ENCODE peak calls at places on chromosomes 4 and X, in five cellular contexts. One of them, this sample, is unnamed.

GRCh38 chr4:137370206-137370633 is 162.1 kb downstream of the PCDH18 start:
- DNase-seq in psoas muscle: no peak
- DNase-seq in body of pancreas: no peak
- DNase-seq in K562: no peak
- DNase-seq in adipocyte: peak; percentile 49
- DNase-seq in this sample: no peak

GRCh38 chr4:144582105-144582850 is 63.7 kb upstream of the HHIP start:
- DNase-seq in body of pancreas: no peak
- DNase-seq in psoas muscle: no peak
- DNase-seq in K562: no peak
- DNase-seq in adipocyte: peak; percentile 28
- DNase-seq in this sample: no peak

GRCh38 chrX:290476-291166 is 9.4 kb downstream of the PLCXD1 start:
- DNase-seq in body of pancreas: peak; percentile 8
- DNase-seq in adipocyte: no peak
- DNase-seq in K562: no peak
- DNase-seq in psoas muscle: no peak
- DNase-seq in this sample: no peak

GRCh38 chr4:186068581-186069402 is at the start of gene TLR3:
- DNase-seq in psoas muscle: no peak
- DNase-seq in K562: no peak
- DNase-seq in body of pancreas: peak; percentile 22
- DNase-seq in adipocyte: peak; percentile 79
- DNase-seq in this sample: no peak

GRCh38 chr4:136400829-136401228 is 1131.5 kb downstream of the PCDH18 start:
- DNase-seq in adipocyte: no peak
- DNase-seq in K562: no peak
- DNase-seq in psoas muscle: no peak
- DNase-seq in body of pancreas: no peak
- DNase-seq in this sample: no peak

GRCh38 chrX:74015379-74016019 is 288.5 kb upstream of the ZCCHC13 start:
- DNase-seq in psoas muscle: peak; percentile 61
- DNase-seq in body of pancreas: peak; percentile 55
- DNase-seq in adipocyte: peak; percentile 86
- DNase-seq in K562: peak; percentile 53
- DNase-seq in this sample: peak; percentile 72

GRCh38 chr4:26308573-26308972 is 12.2 kb upstream of the RBPJ start:
- DNase-seq in body of pancreas: no peak
- DNase-seq in psoas muscle: no peak
- DNase-seq in K562: no peak
- DNase-seq in adipocyte: no peak
- DNase-seq in this sample: no peak

GRCh38 chrX:131399692-131400428 is 110.8 kb upstream of the IGSF1 start:
- DNase-seq in psoas muscle: no peak
- DNase-seq in adipocyte: no peak
- DNase-seq in K562: no peak
- DNase-seq in body of pancreas: no peak
- DNase-seq in this sample: no peak

GRCh38 chr4:39825741-39826231 is 127.8 kb downstream of the UBE2K start:
- DNase-seq in K562: no peak
- DNase-seq in body of pancreas: no peak
- DNase-seq in psoas muscle: no peak
- DNase-seq in adipocyte: peak; percentile 45
- DNase-seq in this sample: peak; percentile 40

DNA sequence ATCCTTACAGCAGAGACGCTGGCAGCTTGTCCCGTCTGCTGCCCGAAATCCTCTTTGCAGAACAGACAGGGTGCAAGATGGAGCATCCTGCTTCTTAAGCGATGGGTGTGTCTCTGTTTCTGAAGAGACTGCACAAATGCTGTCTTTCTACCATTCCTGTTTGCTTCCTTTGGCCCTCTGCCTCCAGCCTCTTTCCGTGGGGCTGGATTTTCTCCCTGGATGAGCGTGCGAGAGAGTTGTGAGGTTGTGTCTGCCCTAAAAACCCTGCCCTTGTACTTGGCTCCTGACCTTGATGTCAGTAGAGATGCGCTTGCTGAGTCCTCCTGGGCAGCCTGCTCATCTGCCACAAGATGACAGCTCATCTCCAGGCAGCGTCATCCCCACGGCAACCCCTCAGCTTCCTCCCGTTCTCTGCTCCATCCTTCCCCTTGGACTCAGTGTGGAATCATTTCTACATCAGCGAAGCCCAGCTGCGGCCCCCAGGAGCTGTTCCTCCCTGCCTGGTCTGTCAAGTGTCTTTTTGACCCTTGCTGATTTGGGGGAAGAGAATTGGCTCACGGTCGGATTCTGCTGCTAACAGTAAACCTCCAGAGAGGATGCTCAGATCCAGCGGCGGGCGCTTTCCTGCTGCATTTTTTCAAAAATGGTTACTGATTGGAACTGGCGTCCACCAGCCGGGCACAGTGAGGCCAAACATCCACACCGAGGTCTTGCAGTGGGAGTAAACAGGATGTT is 246.2 kb downstream of the ASMT start:
- DNase-seq in body of pancreas: no peak
- DNase-seq in adipocyte: no peak
- DNase-seq in psoas muscle: no peak
- DNase-seq in K562: no peak
- DNase-seq in this sample: no peak
- H3K9me3 ChIP-seq in body of pancreas: no peaks in the 10 kb centered on the region
- H3K9me3 ChIP-seq in adipocyte: no peaks in the 10 kb centered on the region
- H3K9me3 ChIP-seq in psoas muscle: no peaks in the 10 kb centered on the region
- H3K9me3 ChIP-seq in K562: no peaks in the 10 kb centered on the region
- H3K9me3 ChIP-seq in this sample: no peaks in the 10 kb centered on the region

DNA sequence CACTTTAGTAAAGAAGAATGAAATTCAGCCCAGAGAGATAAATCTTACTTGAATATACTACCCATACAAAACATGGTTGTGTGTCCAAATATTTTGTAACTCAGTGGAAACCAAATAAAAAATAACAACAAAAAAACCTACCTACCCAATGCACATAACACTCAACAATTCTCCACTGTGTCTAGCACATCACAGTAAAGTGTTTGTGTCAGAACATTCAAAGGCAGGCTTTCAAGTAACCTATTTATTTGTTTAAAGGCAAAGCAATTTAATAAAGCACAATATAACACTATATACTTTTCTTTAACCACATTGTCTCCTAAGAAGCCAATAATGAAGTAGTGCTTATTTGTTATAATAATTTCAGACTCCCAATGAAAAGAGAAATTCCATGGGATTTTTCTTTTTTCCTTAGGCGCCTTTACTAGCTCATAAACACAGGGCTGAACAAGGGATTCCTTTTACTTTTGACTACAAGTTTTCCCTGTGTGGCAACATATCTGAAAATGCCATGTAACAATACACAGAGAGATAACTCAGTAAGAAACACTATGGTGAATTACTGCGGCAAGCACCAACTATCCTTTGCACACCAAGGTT is 13.7 kb downstream of the RASGEF1B start:
- DNase-seq in body of pancreas: no peak
- DNase-seq in adipocyte: no peak
- DNase-seq in psoas muscle: no peak
- DNase-seq in K562: no peak
- DNase-seq in this sample: no peak
- H3K36me3 ChIP-seq in body of pancreas: no peaks in the 10 kb centered on the region
- H3K36me3 ChIP-seq in adipocyte: peaks cover 9% of the 10 kb centered on the region
- H3K36me3 ChIP-seq in psoas muscle: no peaks in the 10 kb centered on the region
- H3K36me3 ChIP-seq in K562: no peaks in the 10 kb centered on the region
- H3K36me3 ChIP-seq in this sample: no peaks in the 10 kb centered on the region

GRCh38 chr4:107778784-107779530 is 45.8 kb upstream of the SGMS2 start:
- DNase-seq in K562: no peak
- DNase-seq in adipocyte: no peak
- DNase-seq in psoas muscle: no peak
- DNase-seq in body of pancreas: no peak
- DNase-seq in this sample: no peak

GRCh38 chr4:107780665-107781064 is 44.1 kb upstream of the SGMS2 start:
- DNase-seq in psoas muscle: no peak
- DNase-seq in adipocyte: no peak
- DNase-seq in body of pancreas: no peak
- DNase-seq in K562: no peak
- DNase-seq in this sample: no peak

GRCh38 chr4:107777890-107778289 is 46.8 kb upstream of the SGMS2 start:
- DNase-seq in psoas muscle: no peak
- DNase-seq in K562: no peak
- DNase-seq in body of pancreas: no peak
- DNase-seq in adipocyte: no peak
- DNase-seq in this sample: no peak

GRCh38 chr4:107774681-107775080 is 50.1 kb upstream of the SGMS2 start:
- DNase-seq in adipocyte: peak; percentile 30
- DNase-seq in body of pancreas: no peak
- DNase-seq in psoas muscle: no peak
- DNase-seq in K562: no peak
- DNase-seq in this sample: no peak
- H3K9me3 ChIP-seq in adipocyte: no peaks in the 10 kb centered on the region
- H3K9me3 ChIP-seq in body of pancreas: no peaks in the 10 kb centered on the region
- H3K9me3 ChIP-seq in psoas muscle: no peaks in the 10 kb centered on the region
- H3K9me3 ChIP-seq in K562: no peaks in the 10 kb centered on the region
- H3K9me3 ChIP-seq in this sample: no peaks in the 10 kb centered on the region

DNA sequence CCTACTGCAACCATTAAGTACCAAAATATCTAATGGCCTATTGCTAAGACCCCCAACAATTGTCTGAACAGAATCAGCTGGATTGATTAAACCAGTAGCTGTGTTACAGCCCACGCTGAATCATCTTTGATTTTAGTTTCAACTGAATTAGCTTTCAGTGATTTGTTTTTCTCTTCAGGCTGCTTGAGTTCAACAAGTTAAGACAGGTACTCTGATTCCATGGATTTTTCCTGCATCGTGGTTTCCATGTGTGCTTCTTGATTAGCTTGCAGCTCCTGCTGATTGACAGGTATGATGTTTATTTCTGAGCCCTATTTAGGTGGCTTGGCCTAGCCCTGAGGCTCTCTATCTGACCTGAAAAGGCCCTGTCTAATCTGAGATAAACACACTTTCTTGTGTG is 91.3 kb downstream of the GUCY2F start:
- DNase-seq in body of pancreas: no peak
- DNase-seq in adipocyte: no peak
- DNase-seq in K562: no peak
- DNase-seq in psoas muscle: no peak
- DNase-seq in this sample: no peak
- H3K36me3 ChIP-seq in body of pancreas: no peaks in the 10 kb centered on the region
- H3K36me3 ChIP-seq in adipocyte: no peaks in the 10 kb centered on the region
- H3K36me3 ChIP-seq in K562: no peaks in the 10 kb centered on the region
- H3K36me3 ChIP-seq in psoas muscle: no peaks in the 10 kb centered on the region
- H3K36me3 ChIP-seq in this sample: no peaks in the 10 kb centered on the region

GRCh38 chr4:3630136-3630933 is 98.1 kb upstream of the LRPAP1 start:
- DNase-seq in adipocyte: no peak
- DNase-seq in K562: no peak
- DNase-seq in psoas muscle: no peak
- DNase-seq in body of pancreas: no peak
- DNase-seq in this sample: no peak

GRCh38 chr4:3629665-3630064 is 97.4 kb upstream of the LRPAP1 start:
- DNase-seq in body of pancreas: no peak
- DNase-seq in adipocyte: no peak
- DNase-seq in K562: no peak
- DNase-seq in psoas muscle: no peak
- DNase-seq in this sample: no peak

GRCh38 chr4:3630934-3631585 is 98.8 kb upstream of the LRPAP1 start:
- DNase-seq in K562: no peak
- DNase-seq in psoas muscle: no peak
- DNase-seq in body of pancreas: no peak
- DNase-seq in adipocyte: peak; percentile 4
- DNase-seq in this sample: no peak

GRCh38 chr4:3634281-3635089 is 102.3 kb upstream of the LRPAP1 start:
- DNase-seq in psoas muscle: peak; percentile 41
- DNase-seq in body of pancreas: no peak
- DNase-seq in adipocyte: no peak
- DNase-seq in K562: no peak
- DNase-seq in this sample: no peak

GRCh38 chr4:3628868-3629175 is 96.6 kb upstream of the LRPAP1 start:
- DNase-seq in K562: no peak
- DNase-seq in psoas muscle: no peak
- DNase-seq in body of pancreas: no peak
- DNase-seq in adipocyte: no peak
- DNase-seq in this sample: no peak
- H3K9me3 ChIP-seq in K562: no peaks in the 10 kb centered on the region
- H3K9me3 ChIP-seq in psoas muscle: no peaks in the 10 kb centered on the region
- H3K9me3 ChIP-seq in body of pancreas: no peaks in the 10 kb centered on the region
- H3K9me3 ChIP-seq in adipocyte: no peaks in the 10 kb centered on the region
- H3K9me3 ChIP-seq in this sample: no peaks in the 10 kb centered on the region

GRCh38 chr4:168928346-168928745 is 81.7 kb downstream of the CBR4 start:
- DNase-seq in psoas muscle: no peak
- DNase-seq in body of pancreas: no peak
- DNase-seq in adipocyte: no peak
- DNase-seq in K562: no peak
- DNase-seq in this sample: no peak
- H3K36me3 ChIP-seq in psoas muscle: peaks cover 9% of the 10 kb centered on the region
- H3K36me3 ChIP-seq in body of pancreas: no peaks in the 10 kb centered on the region
- H3K36me3 ChIP-seq in adipocyte: peaks cover 72% of the 10 kb centered on the region
- H3K36me3 ChIP-seq in K562: no peaks in the 10 kb centered on the region
- H3K36me3 ChIP-seq in this sample: peaks cover 50% of the 10 kb centered on the region

DNA sequence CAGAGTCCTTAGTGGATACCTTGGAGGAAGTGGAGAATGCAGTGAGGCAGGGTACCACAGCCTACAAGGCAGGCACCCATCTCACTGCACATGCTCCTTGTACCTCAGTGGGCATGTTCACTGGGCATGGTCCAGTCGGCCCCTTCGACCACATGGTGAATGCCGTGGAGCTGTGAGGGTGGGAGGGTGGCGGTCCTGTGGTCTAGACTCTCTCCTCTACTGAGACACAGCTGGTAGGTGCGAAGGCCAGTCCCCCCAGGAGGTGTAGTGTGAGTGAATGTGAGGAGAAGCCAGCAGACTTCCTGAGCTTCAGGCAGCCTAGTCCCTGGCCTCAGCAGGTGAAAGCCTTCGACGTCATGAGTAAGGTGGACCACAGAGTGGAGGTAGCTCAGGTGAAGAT is 12.2 kb downstream of the XAGE2 start:
- DNase-seq in adipocyte: no peak
- DNase-seq in K562: no peak
- DNase-seq in psoas muscle: no peak
- DNase-seq in body of pancreas: no peak
- DNase-seq in this sample: no peak
- H3K9me3 ChIP-seq in adipocyte: no peaks in the 10 kb centered on the region
- H3K9me3 ChIP-seq in K562: no peaks in the 10 kb centered on the region
- H3K9me3 ChIP-seq in psoas muscle: no peaks in the 10 kb centered on the region
- H3K9me3 ChIP-seq in body of pancreas: no peaks in the 10 kb centered on the region
- H3K9me3 ChIP-seq in this sample: no peaks in the 10 kb centered on the region

DNA sequence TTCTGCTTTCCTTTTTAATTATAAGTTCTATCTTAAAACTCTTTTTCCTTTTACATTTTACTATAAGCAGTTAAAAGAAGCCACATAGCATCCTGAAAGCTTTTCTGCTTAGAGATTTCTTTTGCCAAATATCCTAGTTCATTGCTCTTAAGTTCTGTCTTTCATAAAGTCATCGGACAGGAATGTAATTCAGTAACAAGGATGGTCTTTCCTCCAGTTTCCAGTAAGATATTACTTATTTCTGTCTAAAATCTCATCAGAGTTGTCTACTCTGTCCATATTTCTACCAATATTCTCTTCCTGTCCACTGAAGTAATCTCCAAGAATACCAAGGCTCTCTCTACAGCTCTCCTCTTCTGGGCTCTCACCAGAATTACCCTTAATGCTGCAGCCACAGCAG is 37.5 kb upstream of the ADH1C start:
- DNase-seq in K562: no peak
- DNase-seq in adipocyte: peak; percentile 70
- DNase-seq in body of pancreas: no peak
- DNase-seq in psoas muscle: no peak
- DNase-seq in this sample: no peak
- H3K36me3 ChIP-seq in K562: no peaks in the 10 kb centered on the region
- H3K36me3 ChIP-seq in adipocyte: no peaks in the 10 kb centered on the region
- H3K36me3 ChIP-seq in body of pancreas: no peaks in the 10 kb centered on the region
- H3K36me3 ChIP-seq in psoas muscle: no peaks in the 10 kb centered on the region
- H3K36me3 ChIP-seq in this sample: no peaks in the 10 kb centered on the region